ENCODE peak calls at places on chromosomes 13 and 19, in nine cellular contexts. M is tibial nerve, R is ovary, S is HAP-1, I is HCT116, V is neuronal stem cell, B is aorta, O is psoas muscle, E is A549. A is an unnamed sample. For H3K9me3, the result is how much of the 10 kb centered on the place peaks cover.

GRCh38 chr19:42216653-42217521 is 590 bp downstream of the DEDD2 start:
- DNase-seq in M (no peak), R (peak), S (peak), I (no peak), V (peak), B (peak), O (peak), E (peak), A (no peak)

GRCh38 chr13:93086329-93086728 is 140.3 kb upstream of the GPC6 start:
- DNase-seq in M (no peak), R (no peak), S (no peak), I (no peak), V (no peak), B (no peak), O (no peak), E (no peak), A (no peak)

GRCh38 chr19:3976495-3977241 is 5.8 kb upstream of the DAPK3 start:
- DNase-seq in M (no peak), R (peak), S (no peak), I (no peak), V (no peak), B (no peak), O (peak), E (no peak), A (no peak)

GRCh38 chr13:30153871-30154426 is 153.4 kb downstream of the KATNAL1 start:
- DNase-seq in M (no peak), R (no peak), S (no peak), I (no peak), V (no peak), B (no peak), O (no peak), E (no peak), A (no peak)

GRCh38 chr19:10870955-10871603 is at the start of gene CARM1:
- DNase-seq in M (peak), R (peak), S (peak), I (peak), V (peak), B (peak), O (peak), E (peak), A (peak)

GRCh38 chr19:49691243-49692101 is 556 bp downstream of the CPT1C start:
- DNase-seq in M (no peak), R (peak), S (peak), I (no peak), V (peak), B (peak), O (peak), E (no peak), A (no peak)

GRCh38 chr19:18478545-18479311 is 40.8 kb upstream of the ISYNA1 start:
- DNase-seq in M (peak), R (peak), S (no peak), I (no peak), V (no peak), B (peak), O (peak), E (peak), A (no peak)

GRCh38 chr19:6060600-6061391 is 49.5 kb downstream of the RFX2 start:
- DNase-seq in M (no peak), R (no peak), S (no peak), I (no peak), V (no peak), B (peak), O (peak), E (no peak), A (no peak)

GRCh38 chr13:41152005-41152404 is 19.4 kb upstream of the KBTBD6 start:
- DNase-seq in M (no peak), R (no peak), S (no peak), I (no peak), V (no peak), B (no peak), O (no peak), E (no peak), A (no peak)
- H3K9me3 ChIP-seq in M (under half), R (under half), S (under half), I (under half), V (under half), B (under half), O (under half), E (under half), A (under half)

GRCh38 chr19:40013991-40014390 is 17.1 kb downstream of the ZNF546 start:
- DNase-seq in M (no peak), R (no peak), S (no peak), I (no peak), V (no peak), B (no peak), O (no peak), E (no peak), A (no peak)
- H3K9me3 ChIP-seq in M (half or more), R (under half), S (under half), I (under half), V (half or more), B (under half), O (half or more), E (half or more), A (under half)

GRCh38 chr19:23440791-23441190 is 45.5 kb upstream of the ZNF91 start:
- DNase-seq in M (no peak), R (no peak), S (peak), I (no peak), V (no peak), B (no peak), O (no peak), E (peak), A (no peak)
- H3K9me3 ChIP-seq in M (under half), R (under half), S (under half), I (under half), V (under half), B (under half), O (under half), E (half or more), A (under half)

DNA sequence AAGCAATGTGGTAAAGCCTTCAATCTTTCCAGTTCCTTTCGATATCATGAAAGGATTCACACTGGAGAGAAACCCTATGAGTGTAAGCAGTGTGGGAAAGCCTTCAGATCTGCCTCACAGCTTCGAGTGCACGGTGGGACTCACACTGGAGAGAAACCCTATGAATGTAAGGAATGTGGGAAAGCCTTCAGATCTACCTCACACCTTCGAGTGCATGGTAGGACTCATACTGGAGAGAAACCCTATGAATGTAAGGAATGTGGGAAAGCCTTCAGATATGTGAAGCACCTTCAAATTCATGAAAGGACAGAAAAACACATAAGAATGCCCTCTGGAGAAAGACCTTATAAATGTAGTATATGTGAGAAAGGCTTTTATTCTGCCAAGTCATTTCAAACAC is 15.6 kb upstream of the ZNF763 start:
- DNase-seq in M (no peak), R (no peak), S (no peak), I (no peak), V (no peak), B (no peak), O (no peak), E (no peak), A (no peak)
- H3K9me3 ChIP-seq in M (half or more), R (under half), S (under half), I (half or more), V (half or more), B (under half), O (half or more), E (under half), A (under half)

GRCh38 chr13:49877629-49878218 is 58.4 kb downstream of the SPRYD7 start:
- DNase-seq in M (no peak), R (no peak), S (no peak), I (no peak), V (peak), B (no peak), O (no peak), E (no peak), A (no peak)
- H3K9me3 ChIP-seq in M (under half), R (under half), S (under half), I (under half), V (under half), B (under half), O (under half), E (under half), A (under half)

GRCh38 chr13:102422690-102423089 is 20.8 kb upstream of the FGF14 start:
- DNase-seq in M (no peak), R (no peak), S (no peak), I (no peak), V (no peak), B (no peak), O (no peak), E (no peak), A (no peak)
- H3K9me3 ChIP-seq in M (under half), R (under half), S (under half), I (under half), V (under half), B (under half), O (under half), E (under half), A (under half)

GRCh38 chr19:24141612-24142011 is 54.6 kb downstream of the ZNF254 start:
- DNase-seq in M (no peak), R (no peak), S (no peak), I (no peak), V (no peak), B (no peak), O (no peak), E (no peak), A (no peak)

GRCh38 chr19:24140099-24140498 is 53.1 kb downstream of the ZNF254 start:
- DNase-seq in M (no peak), R (no peak), S (no peak), I (no peak), V (no peak), B (no peak), O (no peak), E (no peak), A (no peak)

GRCh38 chr19:24142771-24143170 is 55.8 kb downstream of the ZNF254 start:
- DNase-seq in M (no peak), R (no peak), S (no peak), I (no peak), V (no peak), B (no peak), O (no peak), E (no peak), A (no peak)

GRCh38 chr19:24140591-24140990 is 53.6 kb downstream of the ZNF254 start:
- DNase-seq in M (no peak), R (no peak), S (no peak), I (no peak), V (no peak), B (no peak), O (no peak), E (no peak), A (no peak)
- H3K9me3 ChIP-seq in M (half or more), R (under half), S (under half), I (under half), V (under half), B (under half), O (under half), E (half or more), A (under half)

A was measured in iPS DF 6.9.